ENCODE peak calls at places on chromosomes 3 and 15, in six cellular contexts. L is K562, X is sigmoid colon, E is esophagus squamous epithelium, A is right lobe of liver, Z is transverse colon. S is an unnamed sample.

GRCh38 chr3:143207338-143207961 is 87.9 kb downstream of the CHST2 start:
- DNase-seq in E (no peak), X (no peak), L (peak), A (no peak), Z (no peak), S (no peak)

GRCh38 chr3:77236118-77236517 is 196.2 kb downstream of the ROBO2 start:
- DNase-seq in X (no peak), E (no peak), Z (no peak), L (peak), A (no peak), S (no peak)

GRCh38 chr15:57158589-57158988 is 217.7 kb upstream of the CGNL1 start:
- DNase-seq in L (no peak), X (no peak), E (no peak), A (no peak), Z (no peak), S (no peak)

GRCh38 chr15:42286445-42287029 is 13.3 kb upstream of the TMEM87A start:
- DNase-seq in E (no peak), A (no peak), X (no peak), L (no peak), Z (no peak), S (no peak)

GRCh38 chr3:183085634-183086390 is 13.5 kb downstream of the MCCC1 start:
- DNase-seq in X (no peak), A (no peak), L (peak), E (no peak), Z (no peak), S (peak)

GRCh38 chr3:16404349-16404895 is 109.1 kb downstream of the RFTN1 start:
- DNase-seq in X (no peak), Z (no peak), A (no peak), L (no peak), E (no peak), S (no peak)

GRCh38 chr3:133509482-133509881 is 64.0 kb upstream of the CDV3 start:
- DNase-seq in L (no peak), A (no peak), E (no peak), X (no peak), Z (no peak), S (no peak)

GRCh38 chr15:89167267-89168176 is 53.9 kb downstream of the RLBP1 start:
- DNase-seq in E (no peak), A (no peak), Z (no peak), X (no peak), L (peak), S (no peak)

GRCh38 chr3:23253214-23253613 is 50.1 kb downstream of the UBE2E2 start:
- DNase-seq in X (no peak), E (no peak), L (no peak), Z (no peak), A (no peak), S (no peak)

GRCh38 chr3:14602804-14603644 is 48.5 kb upstream of the CCDC174 start:
- DNase-seq in L (no peak), A (no peak), Z (no peak), X (no peak), E (no peak), S (no peak)

GRCh38 chr3:28345690-28346089 is 2.8 kb upstream of the ZCWPW2 start:
- DNase-seq in A (no peak), L (no peak), E (no peak), X (no peak), Z (no peak), S (no peak)

GRCh38 chr3:28349397-28350000 is 875 bp upstream of the AZI2 start:
- DNase-seq in X (no peak), L (no peak), A (no peak), Z (no peak), E (no peak), S (no peak)

GRCh38 chr3:28348286-28348636 is 260 bp upstream of the ZCWPW2 start:
- DNase-seq in Z (no peak), A (no peak), X (no peak), L (no peak), E (peak), S (no peak)

GRCh38 chr3:28347374-28348285 is 891 bp upstream of the ZCWPW2 start:
- DNase-seq in E (no peak), Z (no peak), L (peak), X (no peak), A (no peak), S (no peak)

DNA sequence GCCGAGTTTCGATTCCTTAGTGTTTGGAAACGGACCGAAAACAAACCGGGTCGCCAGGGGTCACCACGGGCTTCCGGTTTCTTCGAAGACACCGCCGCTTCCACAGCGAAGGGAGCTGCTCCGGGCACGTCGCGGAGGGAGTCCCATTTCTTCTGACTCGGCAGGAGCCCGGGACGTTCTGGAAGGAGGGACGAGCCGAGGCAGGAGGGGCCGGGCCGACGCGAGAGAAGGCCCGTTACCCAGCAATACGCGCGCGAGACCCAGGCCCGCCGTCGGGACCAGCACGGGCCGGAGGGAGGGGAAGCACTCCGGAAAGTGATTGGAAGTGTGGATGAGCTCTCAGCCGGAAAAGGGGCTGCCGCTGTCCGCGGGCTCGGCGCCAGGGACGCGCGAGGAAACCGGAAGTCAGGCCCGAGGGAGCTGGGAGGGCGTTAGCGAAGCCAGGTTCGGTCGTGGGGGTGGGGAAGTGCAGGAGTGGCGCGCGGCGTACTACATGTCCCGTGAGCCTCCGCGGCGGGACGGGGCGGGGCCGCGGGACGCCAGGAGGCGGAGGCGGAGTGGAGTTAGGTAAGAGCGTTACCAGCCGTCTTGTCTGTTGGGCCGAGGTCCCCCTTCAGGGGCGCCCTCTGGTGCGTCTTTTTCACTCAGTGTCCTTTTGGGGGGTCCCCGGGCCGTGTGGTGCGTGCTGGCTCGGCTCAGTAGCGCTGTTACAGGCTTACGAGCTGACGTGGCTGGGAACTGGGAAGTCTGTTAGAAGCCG is at the start of the genes AZI2 and ZCWPW2:
- DNase-seq in A (peak), E (peak), Z (peak), X (peak), L (peak), S (peak)
- TF ChIP-seq POLR2A in A (peak), E (no peak), Z (peak), X (peak), L (peak), S (peak)

DNA sequence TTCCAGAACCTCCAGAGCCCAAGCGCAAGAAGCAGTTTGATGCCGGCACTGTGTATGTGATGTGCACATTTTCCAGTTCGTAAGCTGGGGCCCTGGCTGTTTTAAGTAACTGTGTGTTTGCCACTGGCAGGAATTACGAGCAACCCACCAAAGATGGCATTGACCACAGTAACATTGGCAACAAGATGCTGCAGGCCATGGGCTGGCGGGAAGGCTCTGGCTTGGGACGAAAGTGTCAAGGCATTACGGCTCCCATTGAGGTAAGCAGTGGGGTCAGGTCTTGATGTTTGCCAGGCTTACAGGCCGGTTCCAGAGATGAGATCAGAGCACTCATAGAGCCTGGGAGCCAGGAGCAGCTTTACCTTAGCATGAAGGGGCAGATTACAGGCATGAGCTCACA is 28.4 kb downstream of the RBM5 start:
- DNase-seq in E (no peak), Z (no peak), A (no peak), X (no peak), L (no peak), S (no peak)
- TF ChIP-seq POLR2A in E (no peak), Z (no peak), A (no peak), X (no peak), L (no peak), S (no peak)

GRCh38 chr3:64686446-64686908 is 1.3 kb downstream of the ADAMTS9 start:
- DNase-seq in L (peak), E (no peak), X (no peak), A (peak), Z (peak), S (peak)

GRCh38 chr3:64685800-64686445 is 1.9 kb downstream of the ADAMTS9 start:
- DNase-seq in Z (peak), A (peak), E (no peak), X (peak), L (peak), S (peak)

GRCh38 chr3:64687381-64687780 is 419 bp downstream of the ADAMTS9 start:
- DNase-seq in A (peak), X (no peak), L (no peak), Z (peak), E (no peak), S (no peak)

GRCh38 chr3:64685331-64685799 is 2.4 kb downstream of the ADAMTS9 start:
- DNase-seq in E (no peak), X (peak), A (peak), L (no peak), Z (peak), S (peak)

DNA sequence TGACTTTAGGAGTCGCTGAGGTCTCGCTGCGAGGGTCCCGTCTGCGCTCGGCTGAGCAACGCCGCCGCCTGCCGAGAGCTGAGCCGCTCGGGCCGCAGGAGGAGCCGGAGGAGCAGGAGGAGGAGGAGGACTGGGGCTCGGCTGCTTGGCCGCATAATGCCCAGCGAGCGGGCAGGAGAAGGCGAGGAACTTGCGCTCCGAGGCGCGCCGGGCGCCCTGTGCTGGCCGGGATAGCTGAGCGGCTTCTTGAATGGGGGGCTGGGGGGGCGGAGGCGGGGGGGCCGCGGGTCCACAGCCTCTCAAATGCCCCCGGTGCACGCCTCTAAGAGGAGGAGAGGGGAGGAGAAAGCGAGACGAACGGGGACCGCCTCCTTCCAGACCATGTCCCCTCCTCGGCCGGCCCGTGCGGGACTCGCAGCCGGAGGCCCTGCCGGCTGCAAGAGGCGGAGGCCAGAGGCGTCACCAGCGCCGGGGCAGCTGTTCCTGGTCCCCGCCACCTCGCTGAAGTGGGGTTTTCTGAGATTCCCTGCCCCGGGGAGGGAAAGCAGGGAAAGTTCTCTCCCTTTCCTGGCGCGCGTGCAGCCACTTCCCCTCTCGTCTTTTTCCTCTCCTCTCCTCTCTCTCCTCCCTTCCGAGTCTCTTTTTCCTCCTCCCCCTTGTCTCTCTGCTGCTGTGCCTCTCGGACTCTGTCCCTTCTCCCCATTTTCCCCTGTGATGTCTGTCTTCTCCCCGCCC is at the start of gene ADAMTS9:
- DNase-seq in L (no peak), A (peak), E (no peak), Z (peak), X (peak), S (peak)
- TF ChIP-seq POLR2A in L (no peak), A (peak), E (no peak), Z (peak), X (peak), S (peak)

DNA sequence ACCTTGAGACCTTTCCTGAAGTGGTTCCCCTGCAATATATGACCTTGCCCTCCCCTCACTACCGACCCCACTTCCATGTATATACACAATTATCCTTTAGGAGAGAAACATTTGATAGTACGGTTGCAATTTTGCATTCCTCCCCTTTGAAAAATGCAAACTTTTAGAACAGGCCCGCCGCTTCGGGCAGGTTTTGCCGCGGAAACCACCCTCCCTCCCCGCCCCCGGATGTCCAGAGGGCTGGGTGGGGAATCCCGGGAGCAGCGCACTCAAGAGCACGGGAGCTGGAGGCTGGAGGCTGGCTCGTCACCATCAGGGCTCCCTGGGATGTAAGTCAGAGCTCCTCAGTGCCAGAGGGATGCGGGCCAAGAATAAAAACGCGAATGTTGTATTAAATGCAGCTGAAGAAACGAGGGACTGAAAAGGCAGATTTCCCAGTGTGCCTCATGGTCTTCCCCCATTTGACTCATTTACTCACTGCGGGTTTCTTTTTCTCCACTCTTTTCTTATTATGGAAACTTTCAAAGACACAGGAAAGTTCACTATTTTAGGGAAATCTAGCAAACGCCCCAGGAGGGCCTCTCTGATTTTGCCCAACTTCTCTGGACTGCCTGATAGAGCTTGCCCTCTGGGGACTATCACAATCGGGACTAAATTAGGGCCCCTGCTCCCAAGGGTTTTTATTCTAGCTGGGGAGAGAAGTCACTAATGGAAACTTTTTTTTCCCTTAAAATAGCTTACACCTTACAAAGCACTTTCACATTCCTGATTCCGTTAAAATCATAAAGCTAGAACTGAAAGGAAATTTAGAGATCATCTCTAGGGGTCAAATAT is 2.9 kb upstream of the USP3 start:
- DNase-seq in Z (peak), X (peak), E (no peak), L (no peak), A (peak), S (peak)
- TF ChIP-seq POLR2A in Z (peak), X (no peak), E (no peak), L (no peak), A (no peak), S (peak)

DNA sequence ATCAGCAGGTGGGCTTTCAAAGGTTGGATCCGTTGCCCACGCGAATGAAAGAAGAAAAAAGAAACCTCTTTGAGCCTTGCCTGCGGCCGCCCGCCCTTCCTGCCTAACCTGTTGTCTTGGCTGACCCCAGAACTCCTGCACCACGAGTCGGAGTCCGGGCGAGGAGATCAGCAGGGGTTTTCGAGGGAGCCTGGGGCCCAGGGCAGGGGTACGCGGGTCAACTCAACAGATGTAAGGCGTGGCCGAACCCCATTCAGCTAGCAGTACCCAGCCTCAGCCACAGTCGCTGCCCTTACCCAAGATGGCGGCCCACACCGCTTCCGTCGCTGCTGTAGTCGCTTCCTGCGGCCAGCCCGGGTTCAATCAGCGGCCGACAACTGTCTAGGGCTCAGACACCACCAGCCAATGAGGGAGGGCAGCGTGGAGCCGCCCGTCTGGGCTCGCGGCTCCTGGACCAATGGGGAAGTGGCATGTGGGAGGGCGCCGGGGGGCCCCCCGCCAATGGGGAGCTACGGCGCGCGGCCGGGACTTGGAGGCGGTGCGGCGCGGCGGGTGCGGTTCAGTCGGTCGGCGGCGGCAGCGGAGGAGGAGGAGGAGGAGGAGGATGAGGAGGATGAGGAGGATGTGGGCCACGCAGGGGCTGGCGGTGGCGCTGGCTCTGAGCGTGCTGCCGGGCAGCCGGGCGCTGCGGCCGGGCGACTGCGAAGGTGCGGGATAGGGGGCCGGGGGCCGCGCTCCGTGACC is at the start of gene MANF:
- DNase-seq in X (peak), L (peak), A (peak), E (peak), Z (peak), S (peak)
- TF ChIP-seq POLR2A in X (peak), L (peak), A (peak), E (no peak), Z (peak), S (no peak)

S was measured in upper lobe of left lung.